ENCODE peak calls at places on chromosomes 12 and 14, in four cellular contexts. T is IMR-90, M is mesenchymal stem cell, J is trophoblast cell. V is an unnamed sample.

GRCh38 chr12:90460681-90461080 is 494.3 kb downstream of the CCER1 start:
- DNase-seq in M (no peak), T (no peak), J (no peak), V (no peak)

GRCh38 chr14:58296731-58297130 is 1.6 kb upstream of the ARID4A start:
- DNase-seq in M (peak), T (peak), J (peak), V (no peak)

GRCh38 chr14:92470215-92470614 is 43.4 kb upstream of the RIN3 start:
- DNase-seq in T (peak), M (no peak), J (no peak), V (no peak)

GRCh38 chr14:97634786-97635185 is 837.6 kb downstream of the VRK1 start:
- DNase-seq in T (no peak), M (no peak), J (no peak), V (no peak)

GRCh38 chr12:4215862-4216541 is 57.6 kb upstream of the CCND2 start:
- DNase-seq in M (no peak), J (no peak), T (no peak), V (no peak)

GRCh38 chr14:96804821-96805374 is 7.7 kb downstream of the VRK1 start:
- DNase-seq in T (peak), J (no peak), M (no peak), V (no peak)

GRCh38 chr12:32917094-32917611 is 20.6 kb upstream of the PKP2 start:
- DNase-seq in J (no peak), M (peak), T (no peak), V (no peak)

GRCh38 chr12:119512772-119513497 is 80.6 kb upstream of the TMEM233 start:
- DNase-seq in J (peak), T (no peak), M (no peak), V (peak)

GRCh38 chr12:109589691-109590245 is 16.2 kb downstream of the MVK start:
- DNase-seq in M (no peak), J (no peak), T (no peak), V (no peak)

GRCh38 chr14:29529418-29529817 is 398.2 kb downstream of the PRKD1 start:
- DNase-seq in J (no peak), T (peak), M (no peak), V (no peak)

GRCh38 chr12:3168775-3169221 is 91.6 kb downstream of the TSPAN9 start:
- DNase-seq in T (peak), J (peak), M (peak), V (no peak)
- H3K18ac ChIP-seq in T (peak), J (no peak), M (peak), V (no peak)

DNA sequence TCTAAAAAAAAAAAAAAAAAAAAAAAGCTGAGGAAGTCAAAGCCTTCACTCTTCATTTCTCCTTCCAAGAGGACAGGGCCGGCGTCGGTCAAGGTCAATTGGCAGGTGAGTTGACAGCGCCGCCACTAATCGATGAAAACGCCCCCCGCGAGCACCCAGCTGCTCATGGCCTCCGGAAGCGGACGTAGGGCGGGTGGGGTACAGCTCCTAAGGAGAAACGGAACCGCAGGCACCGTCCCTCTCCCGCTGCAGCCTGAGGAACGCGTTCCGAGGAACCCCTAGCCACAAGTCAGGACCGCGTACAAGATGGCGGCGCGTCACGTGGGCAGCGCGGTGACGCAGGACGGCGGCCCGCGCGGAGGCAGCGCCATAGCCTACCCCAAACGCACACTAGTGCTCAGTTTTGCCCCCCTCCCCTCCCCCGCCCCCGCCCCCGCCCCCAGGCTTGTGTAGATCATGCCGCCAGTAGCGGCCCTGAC is at the start of gene ATF1:
- DNase-seq in J (peak), T (peak), M (peak), V (peak)
- H3K18ac ChIP-seq in J (peak), T (peak), M (peak), V (peak)

DNA sequence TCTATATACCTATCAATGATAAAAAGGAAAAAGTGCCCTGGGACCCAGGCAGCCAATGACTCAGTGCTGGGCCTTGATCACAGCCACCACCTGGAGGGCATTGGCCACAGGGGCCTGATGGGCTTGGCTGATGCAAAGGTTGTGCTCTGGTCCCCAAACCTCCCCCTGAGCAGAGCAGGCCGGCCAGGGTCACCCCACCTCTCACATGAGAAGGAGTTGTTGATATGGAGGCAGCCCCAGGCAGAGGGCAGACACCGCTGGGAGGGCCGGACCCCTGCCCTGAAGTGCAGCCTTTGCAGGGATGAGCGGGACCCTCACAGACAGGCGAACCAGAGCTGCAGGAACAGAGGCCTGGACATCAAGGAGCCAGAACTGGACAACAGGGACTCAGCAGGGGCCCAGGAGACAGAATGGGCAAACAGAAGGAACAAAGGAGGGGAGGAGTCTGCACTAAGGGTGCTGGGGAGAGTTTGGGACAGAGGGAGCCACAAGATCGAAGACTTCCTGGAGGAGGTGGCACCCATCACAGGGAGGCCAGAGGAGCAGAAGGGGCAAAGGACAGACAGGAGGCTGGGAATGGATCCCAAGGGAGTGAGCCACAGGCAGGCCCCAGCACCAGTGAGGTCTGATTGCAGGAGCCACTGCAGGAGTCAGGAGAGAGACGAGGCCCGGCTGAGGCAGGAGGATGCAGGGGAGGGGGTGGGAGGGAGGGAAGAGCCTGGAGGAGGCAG is 105.0 kb downstream of the TNFAIP2 start:
- DNase-seq in J (no peak), M (no peak), T (no peak), V (no peak)
- H3K18ac ChIP-seq in J (no peak), M (no peak), T (no peak), V (peak)

GRCh38 chr14:51422704-51423103 is 182.7 kb downstream of the TMX1 start:
- DNase-seq in J (no peak), T (no peak), M (no peak), V (no peak)

GRCh38 chr14:51428981-51429380 is 188.9 kb downstream of the TMX1 start:
- DNase-seq in J (no peak), M (no peak), T (no peak), V (no peak)

GRCh38 chr14:51419685-51420084 is 179.6 kb downstream of the TMX1 start:
- DNase-seq in M (no peak), J (no peak), T (no peak), V (no peak)

GRCh38 chr14:51424041-51424440 is 184.0 kb downstream of the TMX1 start:
- DNase-seq in M (no peak), T (no peak), J (no peak), V (no peak)

DNA sequence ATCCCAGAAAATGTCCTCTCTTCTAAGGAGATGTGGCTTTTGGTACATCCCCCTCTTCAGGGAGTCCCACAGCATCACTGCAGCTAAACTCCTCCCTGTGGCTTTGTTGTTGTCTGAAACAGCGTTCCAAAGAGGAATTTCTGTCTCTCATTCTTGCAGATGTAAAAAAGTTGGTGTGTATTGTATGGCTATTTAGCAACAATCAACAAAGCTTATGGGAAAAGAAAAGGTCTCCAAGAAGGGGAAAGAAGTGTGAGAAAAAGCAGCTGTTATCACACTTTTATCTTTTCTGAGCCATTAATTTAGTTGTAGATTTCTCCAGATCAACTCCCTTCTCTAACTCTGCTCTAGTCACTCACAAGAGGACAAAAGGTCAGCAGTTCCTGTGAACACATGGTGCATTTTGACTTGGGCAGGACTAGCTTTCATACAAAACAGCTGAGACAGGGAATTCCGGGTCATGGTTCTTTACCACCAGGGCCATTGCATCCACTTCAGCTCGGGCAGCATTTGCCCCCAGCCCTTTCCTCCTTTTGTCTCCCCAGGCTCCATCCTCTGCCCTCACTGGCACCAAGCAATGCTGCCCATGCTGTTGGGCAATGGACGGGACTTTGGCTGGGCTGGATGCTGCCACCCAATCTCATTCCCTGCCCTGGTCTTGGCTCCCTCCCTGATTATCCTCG is 184.7 kb downstream of the TMX1 start:
- DNase-seq in J (no peak), T (peak), M (peak), V (no peak)
- H3K18ac ChIP-seq in J (no peak), T (peak), M (peak), V (peak)

GRCh38 chr14:60922050-60922449 is 58.8 kb downstream of the TRMT5 start:
- DNase-seq in J (no peak), T (peak), M (no peak), V (no peak)
- H3K18ac ChIP-seq in J (no peak), T (no peak), M (no peak), V (no peak)